ENCODE peak calls at places on chromosomes 16 and 17, in six cellular contexts. One of them, this sample, is unnamed.
A peak's percentile ranks its signal among the peaks of the same experiment; 100 is the strongest.

GRCh38 chr17:30864636-30865035 is 32.9 kb downstream of the ATAD5 start:
- DNase-seq in dorsolateral prefrontal cortex: no peak
- DNase-seq in thoracic aorta: no peak
- DNase-seq in heart right ventricle: no peak
- DNase-seq in fibroblast of the aortic adventitia: no peak
- DNase-seq in AG04449: no peak
- DNase-seq in this sample: no peak

GRCh38 chr17:17877548-17878358 is 41.0 kb upstream of the SREBF1 start:
- DNase-seq in fibroblast of the aortic adventitia: peak; percentile 99
- DNase-seq in heart right ventricle: peak; percentile 88
- DNase-seq in thoracic aorta: peak; percentile 71
- DNase-seq in AG04449: peak; percentile 71
- DNase-seq in dorsolateral prefrontal cortex: no peak
- DNase-seq in this sample: no peak

GRCh38 chr17:68807998-68808772 is 147.0 kb downstream of the ABCA8 start:
- DNase-seq in fibroblast of the aortic adventitia: peak; percentile 32
- DNase-seq in heart right ventricle: no peak
- DNase-seq in thoracic aorta: no peak
- DNase-seq in AG04449: no peak
- DNase-seq in dorsolateral prefrontal cortex: no peak
- DNase-seq in this sample: no peak

GRCh38 chr17:46160169-46160568 is 33.1 kb downstream of the KANSL1 start:
- DNase-seq in dorsolateral prefrontal cortex: no peak
- DNase-seq in fibroblast of the aortic adventitia: no peak
- DNase-seq in thoracic aorta: no peak
- DNase-seq in heart right ventricle: no peak
- DNase-seq in AG04449: no peak
- DNase-seq in this sample: no peak

GRCh38 chr16:75256871-75257343 is 5.5 kb upstream of the BCAR1 start:
- DNase-seq in AG04449: no peak
- DNase-seq in heart right ventricle: peak; percentile 43
- DNase-seq in dorsolateral prefrontal cortex: peak; percentile 66
- DNase-seq in fibroblast of the aortic adventitia: peak; percentile 47
- DNase-seq in thoracic aorta: peak; percentile 7
- DNase-seq in this sample: no peak

GRCh38 chr17:38742431-38743308 is 5.5 kb downstream of the PCGF2 start:
- DNase-seq in dorsolateral prefrontal cortex: no peak
- DNase-seq in heart right ventricle: peak; percentile 89
- DNase-seq in thoracic aorta: peak; percentile 54
- DNase-seq in fibroblast of the aortic adventitia: peak; percentile 87
- DNase-seq in AG04449: no peak
- DNase-seq in this sample: no peak

GRCh38 chr16:51907680-51908079 is 639.3 kb downstream of the TOX3 start:
- DNase-seq in fibroblast of the aortic adventitia: no peak
- DNase-seq in AG04449: no peak
- DNase-seq in dorsolateral prefrontal cortex: no peak
- DNase-seq in thoracic aorta: no peak
- DNase-seq in heart right ventricle: no peak
- DNase-seq in this sample: no peak

GRCh38 chr16:10036951-10037350 is 145.3 kb downstream of the GRIN2A start:
- DNase-seq in fibroblast of the aortic adventitia: no peak
- DNase-seq in AG04449: no peak
- DNase-seq in dorsolateral prefrontal cortex: no peak
- DNase-seq in thoracic aorta: no peak
- DNase-seq in heart right ventricle: no peak
- DNase-seq in this sample: peak; percentile 53

DNA sequence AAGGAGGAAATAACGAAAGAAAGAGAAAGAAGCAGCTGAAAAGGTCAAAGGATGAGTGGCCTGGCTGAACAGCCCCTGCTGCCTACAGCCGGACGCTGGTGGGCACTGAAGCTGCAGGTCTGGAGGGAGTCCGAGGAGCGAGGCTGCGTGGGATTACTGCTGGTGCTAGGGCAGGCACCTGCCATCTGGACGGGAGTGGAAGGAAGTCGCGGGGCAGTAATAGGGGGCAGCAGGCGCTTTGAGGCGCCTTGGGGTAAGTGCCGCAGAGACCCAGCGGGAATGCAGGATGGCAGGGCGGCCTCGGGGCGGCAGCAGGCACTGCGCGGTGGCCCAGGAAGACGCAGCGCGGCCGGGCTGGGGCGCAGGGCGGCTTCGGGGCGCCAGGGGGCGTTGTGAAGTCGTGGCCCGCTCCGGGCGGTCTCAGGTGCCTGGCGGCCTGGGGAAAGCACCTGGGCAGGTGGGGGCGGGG is 305 bp upstream of the SCNN1G start:
- DNase-seq in fibroblast of the aortic adventitia: peak; percentile 16
- DNase-seq in thoracic aorta: no peak
- DNase-seq in heart right ventricle: peak; percentile 63
- DNase-seq in dorsolateral prefrontal cortex: peak; percentile 51
- DNase-seq in AG04449: no peak
- DNase-seq in this sample: no peak
- H3K4me3 ChIP-seq in fibroblast of the aortic adventitia: no peak overlapping the region
- H3K4me3 ChIP-seq in thoracic aorta: peak overlapping the region; percentile 70
- H3K4me3 ChIP-seq in heart right ventricle: peak overlapping the region; percentile 27
- H3K4me3 ChIP-seq in dorsolateral prefrontal cortex: peak overlapping the region; percentile 70
- H3K4me3 ChIP-seq in AG04449: no peak overlapping the region
- H3K4me3 ChIP-seq in this sample: no peak overlapping the region

GRCh38 chr16:27918755-27919154 is 144.8 kb downstream of the GSG1L start:
- DNase-seq in thoracic aorta: no peak
- DNase-seq in heart right ventricle: no peak
- DNase-seq in dorsolateral prefrontal cortex: no peak
- DNase-seq in AG04449: no peak
- DNase-seq in fibroblast of the aortic adventitia: peak; percentile 1
- DNase-seq in this sample: no peak

GRCh38 chr16:27921134-27921533 is 142.4 kb downstream of the GSG1L start:
- DNase-seq in thoracic aorta: no peak
- DNase-seq in dorsolateral prefrontal cortex: no peak
- DNase-seq in heart right ventricle: no peak
- DNase-seq in AG04449: no peak
- DNase-seq in fibroblast of the aortic adventitia: no peak
- DNase-seq in this sample: no peak

GRCh38 chr16:27917953-27918352 is 145.6 kb downstream of the GSG1L start:
- DNase-seq in fibroblast of the aortic adventitia: no peak
- DNase-seq in AG04449: no peak
- DNase-seq in dorsolateral prefrontal cortex: no peak
- DNase-seq in thoracic aorta: no peak
- DNase-seq in heart right ventricle: no peak
- DNase-seq in this sample: no peak

GRCh38 chr16:27922433-27922832 is 141.1 kb downstream of the GSG1L start:
- DNase-seq in AG04449: no peak
- DNase-seq in fibroblast of the aortic adventitia: no peak
- DNase-seq in heart right ventricle: no peak
- DNase-seq in thoracic aorta: no peak
- DNase-seq in dorsolateral prefrontal cortex: no peak
- DNase-seq in this sample: no peak

DNA sequence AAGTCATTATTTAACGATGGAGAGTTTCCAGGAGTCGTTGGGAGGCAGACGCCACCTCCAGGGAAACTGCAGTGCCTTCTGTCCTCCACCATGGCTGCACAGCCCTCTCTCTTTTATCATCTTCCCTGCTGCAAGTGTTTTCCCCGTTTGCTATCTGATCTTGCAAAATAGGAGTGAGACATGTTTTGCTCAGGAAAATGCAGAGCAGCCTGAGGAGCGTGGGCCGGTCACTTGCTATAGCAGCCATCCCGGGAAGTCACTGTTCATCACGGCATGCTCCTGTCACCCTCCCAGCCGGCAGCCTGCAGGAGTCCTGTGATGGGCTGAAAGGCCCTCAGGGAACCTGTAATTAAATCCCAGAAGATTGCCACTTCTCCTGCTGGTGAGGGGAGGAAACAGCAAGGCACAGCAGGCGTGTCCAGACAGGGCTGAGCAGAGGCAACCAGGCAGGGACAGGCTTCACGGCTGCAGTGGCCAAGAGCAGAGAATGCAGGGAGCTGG is 143.1 kb downstream of the GSG1L start:
- DNase-seq in heart right ventricle: no peak
- DNase-seq in fibroblast of the aortic adventitia: no peak
- DNase-seq in thoracic aorta: no peak
- DNase-seq in dorsolateral prefrontal cortex: peak; percentile 29
- DNase-seq in AG04449: no peak
- DNase-seq in this sample: no peak
- TF ChIP-seq CTCF in heart right ventricle: no peak
- TF ChIP-seq CTCF in fibroblast of the aortic adventitia: peak; percentile 15
- TF ChIP-seq CTCF in thoracic aorta: peak; percentile 8
- TF ChIP-seq CTCF in dorsolateral prefrontal cortex: no peak
- TF ChIP-seq CTCF in AG04449: no peak
- TF ChIP-seq CTCF in this sample: peak; percentile 23

DNA sequence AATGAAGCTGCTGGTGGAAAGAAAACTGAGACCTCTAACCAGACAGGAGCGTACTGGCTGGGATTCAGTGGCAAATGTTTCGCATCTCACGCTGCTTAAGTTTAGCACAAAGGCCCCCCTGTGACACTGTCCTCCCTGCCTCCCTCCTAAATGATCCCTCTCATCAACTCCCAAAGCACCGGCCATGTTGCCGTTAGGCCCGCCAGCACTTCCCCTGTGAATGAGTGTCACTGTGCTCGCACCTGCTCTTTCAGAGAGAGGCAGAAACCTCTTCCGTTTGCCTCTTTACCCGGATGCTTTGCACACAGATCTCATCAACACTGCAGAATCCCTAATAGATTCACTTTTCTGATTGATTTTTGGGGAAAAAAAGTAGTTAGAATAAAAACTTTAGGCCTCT is 26.5 kb downstream of the MBTPS1 start:
- DNase-seq in dorsolateral prefrontal cortex: no peak
- DNase-seq in fibroblast of the aortic adventitia: no peak
- DNase-seq in heart right ventricle: no peak
- DNase-seq in AG04449: no peak
- DNase-seq in thoracic aorta: no peak
- DNase-seq in this sample: no peak
- H3K4me3 ChIP-seq in dorsolateral prefrontal cortex: no peak overlapping the region
- H3K4me3 ChIP-seq in fibroblast of the aortic adventitia: no peak overlapping the region
- H3K4me3 ChIP-seq in heart right ventricle: no peak overlapping the region
- H3K4me3 ChIP-seq in AG04449: no peak overlapping the region
- H3K4me3 ChIP-seq in thoracic aorta: no peak overlapping the region
- H3K4me3 ChIP-seq in this sample: no peak overlapping the region

DNA sequence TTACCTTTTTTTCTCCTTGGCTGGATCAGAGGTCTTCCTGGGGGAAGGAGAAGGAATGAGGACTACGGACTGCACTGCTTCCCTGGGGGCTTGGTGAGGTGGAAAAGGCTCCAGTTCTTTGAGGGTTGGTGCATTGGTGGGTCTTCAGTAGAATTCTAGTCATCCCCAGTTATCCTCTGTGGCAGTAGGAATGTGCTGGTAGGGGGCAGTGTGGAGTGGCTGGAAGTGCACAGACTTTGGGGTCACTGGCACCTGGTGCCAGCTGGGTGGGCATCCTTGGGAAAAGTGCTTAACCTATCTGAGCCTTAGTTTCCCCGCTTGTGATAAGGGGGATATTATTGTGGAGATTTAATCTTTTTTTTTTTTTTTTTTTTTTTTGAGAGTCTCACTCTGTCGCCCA is 6.3 kb downstream of the TAC4 start:
- DNase-seq in thoracic aorta: no peak
- DNase-seq in heart right ventricle: no peak
- DNase-seq in dorsolateral prefrontal cortex: no peak
- DNase-seq in AG04449: no peak
- DNase-seq in fibroblast of the aortic adventitia: no peak
- DNase-seq in this sample: no peak
- TF ChIP-seq CTCF in thoracic aorta: no peak
- TF ChIP-seq CTCF in heart right ventricle: no peak
- TF ChIP-seq CTCF in dorsolateral prefrontal cortex: no peak
- TF ChIP-seq CTCF in AG04449: no peak
- TF ChIP-seq CTCF in fibroblast of the aortic adventitia: no peak
- TF ChIP-seq CTCF in this sample: peak; percentile 47

GRCh38 chr17:74877592-74878543 is 5.1 kb upstream of the FDXR start:
- DNase-seq in thoracic aorta: no peak
- DNase-seq in AG04449: no peak
- DNase-seq in fibroblast of the aortic adventitia: peak; percentile 60
- DNase-seq in dorsolateral prefrontal cortex: no peak
- DNase-seq in heart right ventricle: peak; percentile 43
- DNase-seq in this sample: no peak
- H3K4me3 ChIP-seq in thoracic aorta: no peak overlapping the region
- H3K4me3 ChIP-seq in AG04449: no peak overlapping the region
- H3K4me3 ChIP-seq in fibroblast of the aortic adventitia: no peak overlapping the region
- H3K4me3 ChIP-seq in dorsolateral prefrontal cortex: no peak overlapping the region
- H3K4me3 ChIP-seq in heart right ventricle: no peak overlapping the region
- H3K4me3 ChIP-seq in this sample: no peak overlapping the region

GRCh38 chr16:74052006-74052405 is 244.6 kb upstream of the PSMD7 start:
- DNase-seq in heart right ventricle: no peak
- DNase-seq in thoracic aorta: no peak
- DNase-seq in fibroblast of the aortic adventitia: no peak
- DNase-seq in dorsolateral prefrontal cortex: no peak
- DNase-seq in AG04449: no peak
- DNase-seq in this sample: no peak
- TF ChIP-seq CTCF in heart right ventricle: no peak
- TF ChIP-seq CTCF in thoracic aorta: no peak
- TF ChIP-seq CTCF in fibroblast of the aortic adventitia: no peak
- TF ChIP-seq CTCF in dorsolateral prefrontal cortex: no peak
- TF ChIP-seq CTCF in AG04449: no peak
- TF ChIP-seq CTCF in this sample: no peak

DNA sequence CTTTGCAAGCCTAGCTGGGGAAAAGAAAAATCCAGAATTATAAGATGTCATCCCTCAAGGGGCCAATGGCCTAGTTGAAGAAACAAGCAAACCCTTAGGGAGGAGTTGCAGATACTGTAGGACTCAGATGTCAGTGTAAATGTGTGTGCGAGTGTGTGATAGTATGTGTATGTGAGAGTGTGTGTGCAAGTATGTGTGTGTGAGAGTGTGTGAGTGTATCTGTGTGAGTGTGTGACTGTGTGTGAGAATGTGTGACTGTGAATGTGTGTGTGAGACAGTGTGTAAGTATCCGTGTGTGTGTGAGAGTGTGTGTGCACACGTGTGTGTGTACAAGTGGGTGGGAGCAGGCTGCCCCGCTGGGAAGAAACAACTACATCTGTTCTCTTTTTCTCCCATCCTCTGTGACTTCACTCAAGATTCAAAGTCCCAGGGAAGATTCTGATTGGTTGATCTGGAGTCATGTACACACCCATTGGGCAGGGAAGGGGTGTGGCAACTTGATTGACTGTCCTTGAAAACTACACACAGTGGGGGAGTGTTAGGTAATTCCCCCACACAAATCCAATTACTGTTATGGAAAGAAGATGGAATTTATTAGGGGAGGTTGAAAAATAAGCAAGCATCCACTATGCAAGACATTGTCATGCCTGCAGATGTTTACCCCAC is 40.7 kb downstream of the IRX3 start:
- DNase-seq in AG04449: no peak
- DNase-seq in fibroblast of the aortic adventitia: no peak
- DNase-seq in heart right ventricle: no peak
- DNase-seq in thoracic aorta: no peak
- DNase-seq in dorsolateral prefrontal cortex: no peak
- DNase-seq in this sample: no peak
- H3K4me3 ChIP-seq in AG04449: no peak overlapping the region
- H3K4me3 ChIP-seq in fibroblast of the aortic adventitia: no peak overlapping the region
- H3K4me3 ChIP-seq in heart right ventricle: no peak overlapping the region
- H3K4me3 ChIP-seq in thoracic aorta: no peak overlapping the region
- H3K4me3 ChIP-seq in dorsolateral prefrontal cortex: no peak overlapping the region
- H3K4me3 ChIP-seq in this sample: no peak overlapping the region

This sample was measured in epithelial cell of proximal tubule.